ENCODE peak calls at places on chromosome 3, in nine cellular contexts. M is AG10803, O is fibroblast of lung, K is cardiac fibroblast, T is A549, N is lower leg skin, C is left ventricle myocardium inferior, L is endothelial cell of umbilical vein, H is psoas muscle. B is an unnamed sample.

GRCh38 chr3:180705619-180706018 is 26.3 kb upstream of the CCDC39 start:
- DNase-seq in T (no peak), C (no peak), O (no peak), N (no peak), K (no peak), H (no peak), L (peak; percentile 75), M (no peak), B (no peak)

GRCh38 chr3:59937206-59937605 is 887.4 kb upstream of the CFAP20DC start:
- DNase-seq in T (no peak), L (no peak), C (no peak), N (no peak), O (no peak), M (no peak), H (no peak), K (no peak), B (no peak)

GRCh38 chr3:191762323-191762960 is 301.5 kb downstream of the PYDC2 start:
- DNase-seq in O (peak; percentile 94), M (peak; percentile 58), H (no peak), C (no peak), L (peak; percentile 58), T (peak; percentile 45), N (no peak), K (peak; percentile 67), B (peak; percentile 77)

GRCh38 chr3:143171141-143171651 is 51.6 kb downstream of the CHST2 start:
- DNase-seq in H (no peak), M (peak; percentile 35), C (no peak), T (no peak), K (peak; percentile 75), N (no peak), L (peak; percentile 59), O (peak; percentile 82), B (peak; percentile 68)

GRCh38 chr3:139260041-139260486 is 83.8 kb upstream of the MRPS22 start:
- DNase-seq in N (peak; percentile 52), O (no peak), M (no peak), H (no peak), C (no peak), L (no peak), T (no peak), K (no peak), B (no peak)

GRCh38 chr3:85603378-85603777 is 644.6 kb downstream of the CADM2 start:
- DNase-seq in K (no peak), H (no peak), N (no peak), L (no peak), O (no peak), C (no peak), M (no peak), T (no peak), B (no peak)

GRCh38 chr3:42843730-42844713 is 31.7 kb downstream of the CYP8B1 start:
- DNase-seq in C (no peak), O (no peak), T (no peak), H (no peak), N (peak; percentile 87), M (no peak), K (peak; percentile 41), L (no peak), B (no peak)

GRCh38 chr3:145942052-145942451 is 218.9 kb downstream of the PLOD2 start:
- DNase-seq in T (no peak), M (peak; percentile 15), H (no peak), L (no peak), N (no peak), C (no peak), O (peak; percentile 42), K (no peak), B (no peak)

GRCh38 chr3:61574854-61575253 is 13.5 kb downstream of the PTPRG start:
- DNase-seq in C (no peak), N (no peak), L (no peak), K (peak; percentile 96), T (no peak), H (peak; percentile 46), M (peak; percentile 90), O (peak; percentile 99), B (peak; percentile 95)

GRCh38 chr3:24363242-24363641 is 131.4 kb downstream of the THRB start:
- DNase-seq in K (peak; percentile 66), L (no peak), M (peak; percentile 32), H (no peak), N (no peak), O (no peak), C (no peak), T (peak; percentile 12), B (no peak)

GRCh38 chr3:61505197-61505596 is 56.2 kb upstream of the PTPRG start:
- DNase-seq in O (no peak), L (no peak), K (no peak), T (no peak), H (no peak), C (no peak), M (no peak), N (no peak), B (no peak)

GRCh38 chr3:113034011-113034410 is 43.2 kb downstream of the GTPBP8 start:
- DNase-seq in M (no peak), H (no peak), O (no peak), K (no peak), T (no peak), C (no peak), L (no peak), N (no peak), B (no peak)
- H3K4me3 ChIP-seq in M (no peak overlapping the region), H (no peak overlapping the region), O (no peak overlapping the region), K (no peak overlapping the region), T (no peak overlapping the region), C (no peak overlapping the region), L (no peak overlapping the region), N (no peak overlapping the region), B (no peak overlapping the region)

GRCh38 chr3:184339016-184339415 is 1.6 kb downstream of the FAM131A start:
- DNase-seq in O (no peak), C (no peak), H (no peak), K (no peak), M (no peak), N (no peak), L (no peak), T (no peak), B (no peak)

GRCh38 chr3:184337981-184338380 is 581 bp downstream of the FAM131A start:
- DNase-seq in N (no peak), L (no peak), T (no peak), H (no peak), M (no peak), K (no peak), C (no peak), O (no peak), B (no peak)

GRCh38 chr3:184337315-184337714 is at the start of gene FAM131A:
- DNase-seq in K (peak; percentile 79), C (peak; percentile 77), L (peak; percentile 12), M (peak; percentile 50), H (peak; percentile 66), T (no peak), N (no peak), O (peak; percentile 61), B (no peak)

GRCh38 chr3:184336484-184337230 is 743 bp upstream of the FAM131A start:
- DNase-seq in T (peak; percentile 56), L (peak; percentile 66), K (peak; percentile 72), H (no peak), M (peak; percentile 70), O (peak; percentile 68), C (no peak), N (peak; percentile 90), B (no peak)

GRCh38 chr3:184338538-184338945 is 1.1 kb downstream of the FAM131A start:
- DNase-seq in T (no peak), H (peak; percentile 85), K (peak; percentile 93), O (peak; percentile 84), L (peak; percentile 84), M (peak; percentile 35), N (peak; percentile 92), C (peak; percentile 85), B (peak; percentile 82)
- H3K4me3 ChIP-seq in T (no peak overlapping the region), H (peak overlapping the region; percentile 79), K (peak overlapping the region; percentile 30), O (peak overlapping the region; percentile 72), L (no peak overlapping the region), M (no peak overlapping the region), N (no peak overlapping the region), C (peak overlapping the region; percentile 88), B (peak overlapping the region; percentile 67)

GRCh38 chr3:141386080-141386594 is 17.8 kb downstream of the ZBTB38 start:
- DNase-seq in T (no peak), O (no peak), L (no peak), H (no peak), N (no peak), K (no peak), M (no peak), C (no peak), B (no peak)

GRCh38 chr3:141384157-141384556 is 15.9 kb downstream of the ZBTB38 start:
- DNase-seq in M (peak; percentile 65), T (no peak), H (no peak), N (no peak), O (peak; percentile 53), K (no peak), C (no peak), L (no peak), B (no peak)

GRCh38 chr3:141385386-141386079 is 17.2 kb downstream of the ZBTB38 start:
- DNase-seq in H (no peak), M (peak; percentile 55), O (no peak), L (no peak), N (no peak), K (peak; percentile 54), T (no peak), C (no peak), B (no peak)

GRCh38 chr3:141383555-141384129 is 15.3 kb downstream of the ZBTB38 start:
- DNase-seq in N (no peak), C (no peak), K (no peak), M (peak; percentile 62), O (peak; percentile 59), L (no peak), H (no peak), T (no peak), B (peak; percentile 42)

DNA sequence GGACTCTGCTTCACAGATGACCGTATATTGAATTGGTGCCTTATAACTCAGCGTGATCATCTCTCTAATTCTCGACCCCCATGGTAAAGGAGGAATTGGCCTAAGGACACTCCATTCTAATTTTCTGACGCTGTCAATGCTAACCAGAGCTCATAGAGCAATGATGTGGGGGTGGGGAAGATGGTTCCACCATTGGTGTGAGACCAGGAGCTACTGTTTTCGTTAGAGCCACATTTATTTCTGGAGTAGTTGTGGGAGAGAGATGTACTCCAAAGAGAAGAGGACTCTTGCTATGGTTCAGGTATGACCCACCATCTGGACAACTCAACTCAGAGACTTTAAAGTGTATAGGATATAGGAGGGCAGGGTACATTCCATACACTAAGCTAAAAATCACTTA is 16.3 kb downstream of the ZBTB38 start:
- DNase-seq in L (no peak), N (no peak), C (no peak), M (no peak), K (no peak), H (no peak), O (no peak), T (no peak), B (no peak)
- H3K4me3 ChIP-seq in L (no peak overlapping the region), N (no peak overlapping the region), C (no peak overlapping the region), M (peak overlapping the region; percentile 11), K (no peak overlapping the region), H (no peak overlapping the region), O (peak overlapping the region; percentile 66), T (no peak overlapping the region), B (no peak overlapping the region)

DNA sequence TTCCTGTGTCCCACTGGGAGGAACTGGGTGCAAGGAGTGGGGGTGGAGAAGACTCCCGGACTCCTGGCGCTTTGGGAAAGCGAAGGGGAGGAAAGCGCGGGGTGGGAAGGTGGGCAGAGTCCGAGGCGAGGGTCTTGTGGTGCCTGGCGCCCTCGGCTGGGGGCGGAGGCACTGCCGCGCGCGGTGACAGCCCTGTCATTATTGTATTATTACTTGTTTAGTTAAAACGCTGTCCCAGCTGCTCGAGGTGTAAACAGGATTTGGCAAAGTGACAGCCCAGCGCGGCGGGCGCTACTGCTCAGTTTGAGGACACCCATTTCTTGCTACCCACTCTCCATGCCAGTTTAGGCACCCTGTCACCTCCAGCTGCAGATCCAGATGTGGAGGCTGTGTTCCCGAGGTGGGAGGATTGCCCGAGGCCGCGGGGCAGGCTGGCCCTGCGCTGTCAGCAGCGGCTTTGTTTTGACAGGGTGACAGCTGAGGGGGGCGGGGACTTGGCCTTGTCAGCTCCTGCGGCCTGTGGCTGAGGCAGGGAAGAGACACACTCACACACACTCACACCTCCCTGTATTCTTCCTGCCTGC is 1.0 kb downstream of the KAT2B start:
- DNase-seq in N (peak; percentile 97), L (peak; percentile 70), O (peak; percentile 71), M (peak; percentile 72), T (peak; percentile 51), H (peak; percentile 90), C (peak; percentile 94), K (peak; percentile 73), B (no peak)
- H3K4me3 ChIP-seq in N (peak overlapping the region; percentile 77), L (peak overlapping the region; percentile 66), O (peak overlapping the region; percentile 79), M (peak overlapping the region; percentile 82), T (peak overlapping the region; percentile 67), H (peak overlapping the region; percentile 78), C (peak overlapping the region; percentile 94), K (peak overlapping the region; percentile 84), B (peak overlapping the region; percentile 75)

B was measured in skeletal muscle cell.